ENCODE peak calls at places on chromosomes 4 and X, in four cellular contexts. One of them, this sample, is unnamed.

GRCh38 chr4:15913631-15913970 is 24.9 kb downstream of the FGFBP1 start:
- DNase-seq in IMR-90: peak
- DNase-seq in GM10248: no peak
- DNase-seq in colonic mucosa: no peak
- DNase-seq in this sample: peak

GRCh38 chrX:53268173-53268572 is 13.2 kb downstream of the IQSEC2 start:
- DNase-seq in IMR-90: no peak
- DNase-seq in GM10248: no peak
- DNase-seq in colonic mucosa: no peak
- DNase-seq in this sample: no peak

GRCh38 chr4:140134780-140135179 is 19.2 kb downstream of the MAML3 start:
- DNase-seq in IMR-90: no peak
- DNase-seq in GM10248: no peak
- DNase-seq in colonic mucosa: no peak
- DNase-seq in this sample: no peak

GRCh38 chr4:160316036-160316435 is 1213.2 kb downstream of the RAPGEF2 start:
- DNase-seq in IMR-90: no peak
- DNase-seq in GM10248: no peak
- DNase-seq in colonic mucosa: no peak
- DNase-seq in this sample: no peak

GRCh38 chr4:114386637-114387233 is 211.9 kb upstream of the UGT8 start:
- DNase-seq in IMR-90: peak
- DNase-seq in GM10248: peak
- DNase-seq in colonic mucosa: no peak
- DNase-seq in this sample: peak

GRCh38 chr4:10157478-10158354 is 41.1 kb upstream of the WDR1 start:
- DNase-seq in IMR-90: peak
- DNase-seq in GM10248: peak
- DNase-seq in colonic mucosa: peak
- DNase-seq in this sample: peak

GRCh38 chr4:5968246-5968645 is 50.0 kb downstream of the C4orf50 start:
- DNase-seq in IMR-90: no peak
- DNase-seq in GM10248: no peak
- DNase-seq in colonic mucosa: no peak
- DNase-seq in this sample: no peak

GRCh38 chr4:1593038-1593417 is 91.1 kb downstream of the FAM53A start:
- DNase-seq in IMR-90: no peak
- DNase-seq in GM10248: no peak
- DNase-seq in colonic mucosa: no peak
- DNase-seq in this sample: no peak

GRCh38 chrX:136694491-136695087 is 46.6 kb downstream of the CD40LG start:
- DNase-seq in IMR-90: peak
- DNase-seq in GM10248: peak
- DNase-seq in colonic mucosa: no peak
- DNase-seq in this sample: peak

GRCh38 chr4:16721618-16722291 is 176.7 kb downstream of the LDB2 start:
- DNase-seq in IMR-90: peak
- DNase-seq in GM10248: no peak
- DNase-seq in colonic mucosa: no peak
- DNase-seq in this sample: peak

GRCh38 chrX:155048997-155049619 is 21.8 kb downstream of the CMC4 start:
- DNase-seq in IMR-90: peak
- DNase-seq in GM10248: no peak
- DNase-seq in colonic mucosa: peak
- DNase-seq in this sample: no peak

GRCh38 chr4:95358320-95358889 is 190.4 kb downstream of the UNC5C start:
- DNase-seq in IMR-90: no peak
- DNase-seq in GM10248: no peak
- DNase-seq in colonic mucosa: no peak
- DNase-seq in this sample: no peak

GRCh38 chr4:173505924-173506779 is 23.9 kb downstream of the HAND2 start:
- DNase-seq in IMR-90: peak
- DNase-seq in GM10248: peak
- DNase-seq in colonic mucosa: peak
- DNase-seq in this sample: no peak

DNA sequence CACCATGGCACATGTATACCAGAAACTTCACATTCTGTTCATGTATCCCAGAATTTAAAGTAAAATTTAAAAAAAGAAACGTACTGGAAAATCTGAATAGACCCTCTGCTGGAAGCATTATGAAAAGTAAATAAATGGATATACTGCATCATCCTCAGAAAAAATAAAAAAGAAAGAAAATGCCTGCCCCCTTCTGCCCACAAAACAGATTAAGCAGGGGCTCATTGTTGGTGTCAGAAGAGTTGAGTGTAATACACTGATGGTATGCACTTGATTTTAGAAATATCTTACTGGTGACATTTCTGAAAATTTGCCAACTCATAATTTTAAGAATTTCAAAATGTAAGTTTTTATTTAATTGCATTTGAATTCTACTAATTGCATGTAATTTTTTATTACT is 77.8 kb downstream of the LRP2BP start:
- DNase-seq in IMR-90: no peak
- DNase-seq in GM10248: no peak
- DNase-seq in colonic mucosa: no peak
- DNase-seq in this sample: no peak
- TF ChIP-seq CTCF in IMR-90: no peak
- TF ChIP-seq CTCF in GM10248: no peak
- TF ChIP-seq CTCF in colonic mucosa: no peak
- TF ChIP-seq CTCF in this sample: no peak

DNA sequence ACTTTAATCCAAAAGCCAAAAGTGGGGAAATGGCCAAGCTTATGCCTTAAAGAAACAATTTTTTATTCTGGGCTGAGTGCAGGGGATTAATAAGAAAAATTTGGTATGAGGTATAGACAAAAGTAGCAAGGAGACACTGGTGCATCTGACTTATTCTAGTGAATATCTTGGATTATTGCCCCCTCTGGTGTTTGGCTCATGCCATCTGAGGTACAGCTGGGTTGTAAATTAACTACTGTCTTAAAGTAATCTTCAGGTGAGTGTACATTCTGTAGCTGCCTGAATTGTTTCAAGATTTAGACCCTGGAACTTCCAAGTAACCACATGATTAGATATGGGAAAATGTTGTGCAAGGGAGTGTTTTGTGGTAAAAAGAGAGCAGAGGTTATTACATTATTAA is 988.7 kb downstream of the FAM133A start:
- DNase-seq in IMR-90: no peak
- DNase-seq in GM10248: no peak
- DNase-seq in colonic mucosa: no peak
- DNase-seq in this sample: no peak
- TF ChIP-seq CTCF in IMR-90: no peak
- TF ChIP-seq CTCF in GM10248: no peak
- TF ChIP-seq CTCF in colonic mucosa: no peak
- TF ChIP-seq CTCF in this sample: no peak

DNA sequence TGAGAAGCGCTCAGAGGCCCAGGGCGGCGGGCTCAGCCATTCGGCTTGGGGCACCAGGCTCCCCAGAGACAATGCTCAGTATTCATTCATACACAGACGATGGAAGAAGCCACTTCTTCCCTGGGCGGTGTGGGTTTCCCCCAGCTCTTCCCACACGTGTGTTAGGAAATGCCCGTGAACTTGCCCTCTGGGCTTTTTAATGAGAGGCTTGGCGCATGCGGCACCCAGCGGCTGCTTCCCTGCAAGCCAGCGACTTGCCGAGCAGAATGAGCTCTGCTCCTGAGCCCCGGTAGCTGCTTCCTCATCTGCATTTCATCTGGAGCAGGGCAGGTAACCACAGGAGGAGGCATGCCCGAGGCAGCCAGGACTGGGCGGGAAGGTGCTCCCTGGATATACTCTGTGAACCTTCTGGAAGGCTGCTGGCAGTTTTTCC is 178.6 kb downstream of the DCLK2 start:
- DNase-seq in IMR-90: no peak
- DNase-seq in GM10248: no peak
- DNase-seq in colonic mucosa: peak
- DNase-seq in this sample: no peak
- TF ChIP-seq CTCF in IMR-90: no peak
- TF ChIP-seq CTCF in GM10248: no peak
- TF ChIP-seq CTCF in colonic mucosa: no peak
- TF ChIP-seq CTCF in this sample: no peak

GRCh38 chrX:130082244-130083106 is 27.8 kb downstream of the ELF4 start:
- DNase-seq in IMR-90: no peak
- DNase-seq in GM10248: peak
- DNase-seq in colonic mucosa: no peak
- DNase-seq in this sample: no peak
- TF ChIP-seq CTCF in IMR-90: no peak
- TF ChIP-seq CTCF in GM10248: peak
- TF ChIP-seq CTCF in colonic mucosa: no peak
- TF ChIP-seq CTCF in this sample: no peak

GRCh38 chrX:116490091-116490490 is 27.3 kb upstream of the CT83 start:
- DNase-seq in IMR-90: no peak
- DNase-seq in GM10248: no peak
- DNase-seq in colonic mucosa: no peak
- DNase-seq in this sample: no peak
- TF ChIP-seq CTCF in IMR-90: peak
- TF ChIP-seq CTCF in GM10248: no peak
- TF ChIP-seq CTCF in colonic mucosa: peak
- TF ChIP-seq CTCF in this sample: no peak

DNA sequence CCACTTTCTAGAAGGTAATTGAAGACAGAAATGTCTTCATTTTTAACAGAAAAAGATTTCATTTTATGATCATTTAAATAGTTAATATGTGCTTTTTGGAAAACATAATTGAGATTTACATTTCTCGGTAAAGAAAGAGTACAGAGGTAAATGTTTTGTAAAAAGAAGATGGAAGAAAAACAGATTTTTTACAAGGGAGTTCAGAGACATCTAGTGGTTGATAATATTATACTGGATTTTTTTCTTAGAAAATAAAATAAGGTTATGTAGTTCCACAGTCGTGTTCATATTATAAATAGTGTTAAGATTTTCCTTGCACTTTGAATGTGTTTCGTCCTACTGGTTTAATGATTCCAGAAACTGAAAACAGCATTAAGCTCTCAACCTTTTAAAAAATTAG is 60.6 kb downstream of the SMARCA1 start:
- DNase-seq in IMR-90: no peak
- DNase-seq in GM10248: no peak
- DNase-seq in colonic mucosa: no peak
- DNase-seq in this sample: no peak
- TF ChIP-seq CTCF in IMR-90: no peak
- TF ChIP-seq CTCF in GM10248: no peak
- TF ChIP-seq CTCF in colonic mucosa: no peak
- TF ChIP-seq CTCF in this sample: no peak

GRCh38 chrX:152912641-152913040 is 14.8 kb downstream of the ZNF185 start:
- DNase-seq in IMR-90: no peak
- DNase-seq in GM10248: no peak
- DNase-seq in colonic mucosa: no peak
- DNase-seq in this sample: no peak

GRCh38 chrX:152915541-152916241 is 17.8 kb downstream of the ZNF185 start:
- DNase-seq in IMR-90: peak
- DNase-seq in GM10248: peak
- DNase-seq in colonic mucosa: no peak
- DNase-seq in this sample: no peak

GRCh38 chrX:152913354-152913753 is 15.5 kb downstream of the ZNF185 start:
- DNase-seq in IMR-90: no peak
- DNase-seq in GM10248: no peak
- DNase-seq in colonic mucosa: no peak
- DNase-seq in this sample: no peak

GRCh38 chrX:152913915-152914314 is 16.0 kb downstream of the ZNF185 start:
- DNase-seq in IMR-90: no peak
- DNase-seq in GM10248: no peak
- DNase-seq in colonic mucosa: no peak
- DNase-seq in this sample: no peak

GRCh38 chrX:152912121-152912520 is 14.3 kb downstream of the ZNF185 start:
- DNase-seq in IMR-90: no peak
- DNase-seq in GM10248: no peak
- DNase-seq in colonic mucosa: no peak
- DNase-seq in this sample: no peak
- TF ChIP-seq CTCF in IMR-90: no peak
- TF ChIP-seq CTCF in GM10248: no peak
- TF ChIP-seq CTCF in colonic mucosa: no peak
- TF ChIP-seq CTCF in this sample: no peak